ENCODE peak calls at places on chromosomes 13 and 19, in four cellular contexts. One of them, this sample, is unnamed.

GRCh38 chr19:17202249-17202648 is 12.9 kb upstream of the USE1 start:
- DNase-seq in activated CD4-positive, CD25-positive, alpha-beta regulatory T cell treated with anti-CD3 and anti-CD28 coated beads, Interleukin-2, amount 50 U/mL, for 16 hours: no peak
- DNase-seq in EH: peak
- DNase-seq in T-helper 1 cell: no peak
- DNase-seq in this sample: peak

GRCh38 chr19:955803-956746 is 28.1 kb upstream of the WDR18 start:
- DNase-seq in T-helper 1 cell: no peak
- DNase-seq in EH: no peak
- DNase-seq in activated CD4-positive, CD25-positive, alpha-beta regulatory T cell treated with anti-CD3 and anti-CD28 coated beads, Interleukin-2, amount 50 U/mL, for 16 hours: no peak
- DNase-seq in this sample: no peak

GRCh38 chr13:91804724-91805123 is 406.3 kb downstream of the GPC5 start:
- DNase-seq in T-helper 1 cell: no peak
- DNase-seq in EH: no peak
- DNase-seq in activated CD4-positive, CD25-positive, alpha-beta regulatory T cell treated with anti-CD3 and anti-CD28 coated beads, Interleukin-2, amount 50 U/mL, for 16 hours: no peak
- DNase-seq in this sample: no peak

GRCh38 chr13:102190930-102191329 is 210.9 kb downstream of the FGF14 start:
- DNase-seq in T-helper 1 cell: no peak
- DNase-seq in EH: no peak
- DNase-seq in activated CD4-positive, CD25-positive, alpha-beta regulatory T cell treated with anti-CD3 and anti-CD28 coated beads, Interleukin-2, amount 50 U/mL, for 16 hours: no peak
- DNase-seq in this sample: no peak

GRCh38 chr19:48290341-48290922 is 20.6 kb downstream of the ZNF114 start:
- DNase-seq in T-helper 1 cell: no peak
- DNase-seq in activated CD4-positive, CD25-positive, alpha-beta regulatory T cell treated with anti-CD3 and anti-CD28 coated beads, Interleukin-2, amount 50 U/mL, for 16 hours: no peak
- DNase-seq in EH: peak
- DNase-seq in this sample: no peak

GRCh38 chr13:74129500-74130144 is 4.6 kb downstream of the KLF12 start:
- DNase-seq in T-helper 1 cell: peak
- DNase-seq in EH: peak
- DNase-seq in activated CD4-positive, CD25-positive, alpha-beta regulatory T cell treated with anti-CD3 and anti-CD28 coated beads, Interleukin-2, amount 50 U/mL, for 16 hours: no peak
- DNase-seq in this sample: no peak

GRCh38 chr13:110568649-110569048 is 7.1 kb upstream of the RAB20 start:
- DNase-seq in EH: no peak
- DNase-seq in activated CD4-positive, CD25-positive, alpha-beta regulatory T cell treated with anti-CD3 and anti-CD28 coated beads, Interleukin-2, amount 50 U/mL, for 16 hours: no peak
- DNase-seq in T-helper 1 cell: no peak
- DNase-seq in this sample: no peak

GRCh38 chr19:38478273-38478971 is 44.9 kb downstream of the RYR1 start:
- DNase-seq in activated CD4-positive, CD25-positive, alpha-beta regulatory T cell treated with anti-CD3 and anti-CD28 coated beads, Interleukin-2, amount 50 U/mL, for 16 hours: no peak
- DNase-seq in EH: peak
- DNase-seq in T-helper 1 cell: peak
- DNase-seq in this sample: peak

GRCh38 chr13:110230661-110231347 is 76.2 kb downstream of the COL4A1 start:
- DNase-seq in T-helper 1 cell: no peak
- DNase-seq in EH: no peak
- DNase-seq in activated CD4-positive, CD25-positive, alpha-beta regulatory T cell treated with anti-CD3 and anti-CD28 coated beads, Interleukin-2, amount 50 U/mL, for 16 hours: no peak
- DNase-seq in this sample: no peak

GRCh38 chr13:42373048-42373812 is 101.3 kb downstream of the AKAP11 start:
- DNase-seq in T-helper 1 cell: peak
- DNase-seq in EH: no peak
- DNase-seq in activated CD4-positive, CD25-positive, alpha-beta regulatory T cell treated with anti-CD3 and anti-CD28 coated beads, Interleukin-2, amount 50 U/mL, for 16 hours: no peak
- DNase-seq in this sample: no peak

GRCh38 chr19:48394331-48395169 is 1.1 kb downstream of the GRIN2D start:
- DNase-seq in activated CD4-positive, CD25-positive, alpha-beta regulatory T cell treated with anti-CD3 and anti-CD28 coated beads, Interleukin-2, amount 50 U/mL, for 16 hours: no peak
- DNase-seq in T-helper 1 cell: no peak
- DNase-seq in EH: peak
- DNase-seq in this sample: no peak

GRCh38 chr13:113203507-113204377 is 4.7 kb downstream of the PCID2 start:
- DNase-seq in T-helper 1 cell: no peak
- DNase-seq in activated CD4-positive, CD25-positive, alpha-beta regulatory T cell treated with anti-CD3 and anti-CD28 coated beads, Interleukin-2, amount 50 U/mL, for 16 hours: no peak
- DNase-seq in EH: no peak
- DNase-seq in this sample: no peak

GRCh38 chr19:58560007-58560887 is 1.8 kb upstream of the UBE2M start:
- DNase-seq in activated CD4-positive, CD25-positive, alpha-beta regulatory T cell treated with anti-CD3 and anti-CD28 coated beads, Interleukin-2, amount 50 U/mL, for 16 hours: no peak
- DNase-seq in EH: no peak
- DNase-seq in T-helper 1 cell: no peak
- DNase-seq in this sample: no peak

GRCh38 chr19:51185069-51185867 is 39.6 kb upstream of the CD33 start:
- DNase-seq in T-helper 1 cell: no peak
- DNase-seq in activated CD4-positive, CD25-positive, alpha-beta regulatory T cell treated with anti-CD3 and anti-CD28 coated beads, Interleukin-2, amount 50 U/mL, for 16 hours: no peak
- DNase-seq in EH: no peak
- DNase-seq in this sample: no peak

GRCh38 chr13:40644838-40645620 is 21.4 kb downstream of the FOXO1 start:
- DNase-seq in activated CD4-positive, CD25-positive, alpha-beta regulatory T cell treated with anti-CD3 and anti-CD28 coated beads, Interleukin-2, amount 50 U/mL, for 16 hours: no peak
- DNase-seq in EH: no peak
- DNase-seq in T-helper 1 cell: peak
- DNase-seq in this sample: no peak

GRCh38 chr13:23022667-23023066 is 158.1 kb upstream of the SGCG start:
- DNase-seq in EH: no peak
- DNase-seq in activated CD4-positive, CD25-positive, alpha-beta regulatory T cell treated with anti-CD3 and anti-CD28 coated beads, Interleukin-2, amount 50 U/mL, for 16 hours: no peak
- DNase-seq in T-helper 1 cell: no peak
- DNase-seq in this sample: no peak

GRCh38 chr19:57210381-57210780 is 19.1 kb downstream of the ZNF264 start:
- DNase-seq in EH: no peak
- DNase-seq in T-helper 1 cell: no peak
- DNase-seq in activated CD4-positive, CD25-positive, alpha-beta regulatory T cell treated with anti-CD3 and anti-CD28 coated beads, Interleukin-2, amount 50 U/mL, for 16 hours: no peak
- DNase-seq in this sample: no peak

GRCh38 chr13:46286972-46287371 is 75.2 kb downstream of the LRRC63 start:
- DNase-seq in T-helper 1 cell: no peak
- DNase-seq in EH: no peak
- DNase-seq in activated CD4-positive, CD25-positive, alpha-beta regulatory T cell treated with anti-CD3 and anti-CD28 coated beads, Interleukin-2, amount 50 U/mL, for 16 hours: no peak
- DNase-seq in this sample: no peak

GRCh38 chr19:16429066-16429758 is 42.6 kb downstream of the EPS15L1 start:
- DNase-seq in EH: no peak
- DNase-seq in activated CD4-positive, CD25-positive, alpha-beta regulatory T cell treated with anti-CD3 and anti-CD28 coated beads, Interleukin-2, amount 50 U/mL, for 16 hours: no peak
- DNase-seq in T-helper 1 cell: no peak
- DNase-seq in this sample: no peak

GRCh38 chr13:79966039-79966438 is 374.9 kb downstream of the SPRY2 start:
- DNase-seq in EH: peak
- DNase-seq in T-helper 1 cell: no peak
- DNase-seq in activated CD4-positive, CD25-positive, alpha-beta regulatory T cell treated with anti-CD3 and anti-CD28 coated beads, Interleukin-2, amount 50 U/mL, for 16 hours: no peak
- DNase-seq in this sample: no peak

GRCh38 chr13:40271931-40272775 is 394.3 kb downstream of the FOXO1 start:
- DNase-seq in T-helper 1 cell: no peak
- DNase-seq in activated CD4-positive, CD25-positive, alpha-beta regulatory T cell treated with anti-CD3 and anti-CD28 coated beads, Interleukin-2, amount 50 U/mL, for 16 hours: no peak
- DNase-seq in EH: peak
- DNase-seq in this sample: peak

GRCh38 chr13:53216767-53217166 is 188.2 kb downstream of the OLFM4 start:
- DNase-seq in T-helper 1 cell: no peak
- DNase-seq in EH: no peak
- DNase-seq in activated CD4-positive, CD25-positive, alpha-beta regulatory T cell treated with anti-CD3 and anti-CD28 coated beads, Interleukin-2, amount 50 U/mL, for 16 hours: no peak
- DNase-seq in this sample: no peak

GRCh38 chr19:2057484-2058469 is 6.7 kb upstream of the MKNK2 start:
- DNase-seq in activated CD4-positive, CD25-positive, alpha-beta regulatory T cell treated with anti-CD3 and anti-CD28 coated beads, Interleukin-2, amount 50 U/mL, for 16 hours: no peak
- DNase-seq in T-helper 1 cell: no peak
- DNase-seq in EH: no peak
- DNase-seq in this sample: no peak

GRCh38 chr19:35908010-35908441 is at the start of gene TYROBP:
- DNase-seq in EH: no peak
- DNase-seq in activated CD4-positive, CD25-positive, alpha-beta regulatory T cell treated with anti-CD3 and anti-CD28 coated beads, Interleukin-2, amount 50 U/mL, for 16 hours: no peak
- DNase-seq in T-helper 1 cell: no peak
- DNase-seq in this sample: no peak

GRCh38 chr13:111049791-111050538 is 65.1 kb upstream of the ARHGEF7 start:
- DNase-seq in EH: peak
- DNase-seq in T-helper 1 cell: no peak
- DNase-seq in activated CD4-positive, CD25-positive, alpha-beta regulatory T cell treated with anti-CD3 and anti-CD28 coated beads, Interleukin-2, amount 50 U/mL, for 16 hours: no peak
- DNase-seq in this sample: no peak

GRCh38 chr13:98279473-98280175 is 102.6 kb upstream of the RNF113B start:
- DNase-seq in T-helper 1 cell: no peak
- DNase-seq in EH: no peak
- DNase-seq in activated CD4-positive, CD25-positive, alpha-beta regulatory T cell treated with anti-CD3 and anti-CD28 coated beads, Interleukin-2, amount 50 U/mL, for 16 hours: no peak
- DNase-seq in this sample: no peak

GRCh38 chr13:77222909-77223308 is 104.0 kb downstream of the MYCBP2 start:
- DNase-seq in T-helper 1 cell: no peak
- DNase-seq in EH: no peak
- DNase-seq in activated CD4-positive, CD25-positive, alpha-beta regulatory T cell treated with anti-CD3 and anti-CD28 coated beads, Interleukin-2, amount 50 U/mL, for 16 hours: no peak
- DNase-seq in this sample: no peak

GRCh38 chr19:13526552-13526951 is 20.3 kb upstream of the CACNA1A start:
- DNase-seq in activated CD4-positive, CD25-positive, alpha-beta regulatory T cell treated with anti-CD3 and anti-CD28 coated beads, Interleukin-2, amount 50 U/mL, for 16 hours: no peak
- DNase-seq in T-helper 1 cell: no peak
- DNase-seq in EH: peak
- DNase-seq in this sample: peak

GRCh38 chr13:93730780-93731179 is 504.2 kb downstream of the GPC6 start:
- DNase-seq in T-helper 1 cell: no peak
- DNase-seq in EH: no peak
- DNase-seq in activated CD4-positive, CD25-positive, alpha-beta regulatory T cell treated with anti-CD3 and anti-CD28 coated beads, Interleukin-2, amount 50 U/mL, for 16 hours: no peak
- DNase-seq in this sample: no peak

GRCh38 chr13:57630661-57631606 is 610 bp upstream of the PCDH17 start:
- DNase-seq in T-helper 1 cell: no peak
- DNase-seq in activated CD4-positive, CD25-positive, alpha-beta regulatory T cell treated with anti-CD3 and anti-CD28 coated beads, Interleukin-2, amount 50 U/mL, for 16 hours: no peak
- DNase-seq in EH: no peak
- DNase-seq in this sample: no peak

GRCh38 chr13:23813635-23814034 is 75.6 kb downstream of the MIPEP start:
- DNase-seq in T-helper 1 cell: no peak
- DNase-seq in activated CD4-positive, CD25-positive, alpha-beta regulatory T cell treated with anti-CD3 and anti-CD28 coated beads, Interleukin-2, amount 50 U/mL, for 16 hours: no peak
- DNase-seq in EH: no peak
- DNase-seq in this sample: no peak

This sample was measured in COLO829.